ENCODE peak calls at places on chromosomes 12 and 14, in five cellular contexts. O is GM13976, P is AG10803, Z is astrocyte of the cerebellum, B is RWPE1. R is an unnamed sample.

GRCh38 chr12:56413392-56413791 is 35.8 kb downstream of the TIMELESS start:
- DNase-seq in O (no peak), P (no peak), Z (no peak), B (no peak), R (no peak)

GRCh38 chr12:13135336-13136178 is 32.1 kb upstream of the GSG1 start:
- DNase-seq in O (no peak), P (peak), Z (peak), B (peak), R (peak)

GRCh38 chr14:74255281-74255680 is 16.0 kb downstream of the VSX2 start:
- DNase-seq in O (no peak), P (no peak), Z (no peak), B (no peak), R (no peak)

GRCh38 chr14:57209561-57209960 is 59.1 kb downstream of the EXOC5 start:
- DNase-seq in O (no peak), P (peak), Z (peak), B (no peak), R (no peak)

GRCh38 chr12:108620236-108620879 is 13.3 kb downstream of the SELPLG start:
- DNase-seq in O (no peak), P (peak), Z (no peak), B (no peak), R (no peak)

GRCh38 chr14:54902521-54903420 is at the start of gene GCH1:
- DNase-seq in O (peak), P (no peak), Z (no peak), B (peak), R (peak)

GRCh38 chr14:83347874-83348273 is 1814.2 kb upstream of the SEL1L start:
- DNase-seq in O (no peak), P (peak), Z (no peak), B (no peak), R (no peak)

GRCh38 chr12:93645702-93646101 is 31.5 kb upstream of the CRADD start:
- DNase-seq in O (no peak), P (peak), Z (peak), B (peak), R (no peak)

GRCh38 chr12:131444220-131445164 is 266.4 kb upstream of the SFSWAP start:
- DNase-seq in O (no peak), P (no peak), Z (no peak), B (no peak), R (no peak)

GRCh38 chr12:16606201-16606849 is 363 bp upstream of the LMO3 start:
- DNase-seq in O (peak), P (peak), Z (no peak), B (no peak), R (peak)

GRCh38 chr12:26787125-26787495 is 45.9 kb downstream of the ITPR2 start:
- DNase-seq in O (no peak), P (peak), Z (peak), B (peak), R (no peak)

GRCh38 chr14:105632010-105632409 is 105.6 kb downstream of the TMEM121 start:
- DNase-seq in O (no peak), P (no peak), Z (no peak), B (no peak), R (peak)

GRCh38 chr12:5557906-5558305 is 126.0 kb downstream of the NTF3 start:
- DNase-seq in O (no peak), P (no peak), Z (no peak), B (no peak), R (no peak)

GRCh38 chr12:62192486-62193250 is 67.5 kb upstream of the USP15 start:
- DNase-seq in O (peak), P (peak), Z (peak), B (peak), R (peak)

GRCh38 chr14:69232388-69232787 is 27.6 kb upstream of the GALNT16 start:
- DNase-seq in O (no peak), P (no peak), Z (no peak), B (no peak), R (no peak)

GRCh38 chr14:64198486-64198885 is 95.7 kb downstream of the ESR2 start:
- DNase-seq in O (no peak), P (no peak), Z (no peak), B (no peak), R (no peak)

GRCh38 chr12:20494803-20495202 is 126.5 kb downstream of the PDE3A start:
- DNase-seq in O (no peak), P (no peak), Z (no peak), B (no peak), R (no peak)

GRCh38 chr12:71517145-71517846 is 77.7 kb downstream of the LGR5 start:
- DNase-seq in O (no peak), P (no peak), Z (no peak), B (no peak), R (no peak)

GRCh38 chr12:65994318-65994717 is 136.2 kb downstream of the LLPH start:
- DNase-seq in O (no peak), P (no peak), Z (no peak), B (no peak), R (no peak)

GRCh38 chr14:52272375-52272774 is 4.9 kb downstream of the PTGDR start:
- DNase-seq in O (peak), P (peak), Z (no peak), B (no peak), R (no peak)
- TF ChIP-seq CTCF in O (peak), P (peak), Z (peak), B (no peak), R (no peak)

DNA sequence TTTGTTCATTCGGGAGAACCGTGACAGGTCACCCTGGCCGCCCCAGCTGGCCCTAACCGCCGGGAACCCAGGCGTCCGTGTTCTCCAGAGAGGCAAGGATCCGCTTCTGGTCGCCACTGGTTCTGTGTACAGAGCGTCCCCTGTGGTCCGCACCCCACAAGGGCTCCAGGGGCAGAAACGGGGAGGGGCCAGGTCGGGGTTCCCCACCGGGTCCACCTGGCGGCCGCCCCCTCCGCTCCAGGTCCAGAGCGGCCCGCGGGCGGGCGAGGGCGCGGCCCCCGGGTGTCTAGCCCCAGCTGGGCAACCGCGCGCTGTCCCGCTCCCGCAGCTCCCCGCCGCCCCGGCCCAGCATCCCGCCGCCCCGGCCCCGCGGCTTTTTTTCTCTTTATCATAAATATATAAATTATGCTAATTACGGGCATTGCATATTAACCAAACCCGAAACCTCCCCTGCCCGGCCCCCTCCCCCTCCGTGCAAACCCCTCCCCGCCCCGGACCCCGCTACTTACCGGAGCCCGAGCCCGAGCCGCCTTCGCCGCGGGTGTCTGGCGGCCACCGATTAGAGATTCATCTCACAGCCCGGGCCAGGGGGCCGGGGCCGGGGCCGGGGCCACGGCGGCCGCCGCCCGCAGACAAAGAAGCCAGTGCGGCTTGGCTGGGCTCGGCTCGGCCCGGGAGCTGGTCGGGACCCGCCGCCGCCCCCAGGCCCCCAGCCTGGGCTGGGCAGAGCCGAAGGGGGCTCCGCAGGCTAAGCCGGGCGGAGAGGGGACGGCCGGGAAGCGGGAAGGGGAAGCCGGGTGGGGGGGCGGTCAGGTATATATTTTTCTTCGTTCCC is 512 bp downstream of the POU6F1 start:
- DNase-seq in O (peak), P (no peak), Z (no peak), B (peak), R (peak)
- TF ChIP-seq CTCF in O (peak), P (peak), Z (peak), B (peak), R (peak)

GRCh38 chr14:79080040-79080439 is 909.9 kb downstream of the NRXN3 start:
- DNase-seq in O (no peak), P (no peak), Z (no peak), B (no peak), R (no peak)
- TF ChIP-seq CTCF in O (no peak), P (no peak), Z (no peak), B (no peak), R (no peak)

DNA sequence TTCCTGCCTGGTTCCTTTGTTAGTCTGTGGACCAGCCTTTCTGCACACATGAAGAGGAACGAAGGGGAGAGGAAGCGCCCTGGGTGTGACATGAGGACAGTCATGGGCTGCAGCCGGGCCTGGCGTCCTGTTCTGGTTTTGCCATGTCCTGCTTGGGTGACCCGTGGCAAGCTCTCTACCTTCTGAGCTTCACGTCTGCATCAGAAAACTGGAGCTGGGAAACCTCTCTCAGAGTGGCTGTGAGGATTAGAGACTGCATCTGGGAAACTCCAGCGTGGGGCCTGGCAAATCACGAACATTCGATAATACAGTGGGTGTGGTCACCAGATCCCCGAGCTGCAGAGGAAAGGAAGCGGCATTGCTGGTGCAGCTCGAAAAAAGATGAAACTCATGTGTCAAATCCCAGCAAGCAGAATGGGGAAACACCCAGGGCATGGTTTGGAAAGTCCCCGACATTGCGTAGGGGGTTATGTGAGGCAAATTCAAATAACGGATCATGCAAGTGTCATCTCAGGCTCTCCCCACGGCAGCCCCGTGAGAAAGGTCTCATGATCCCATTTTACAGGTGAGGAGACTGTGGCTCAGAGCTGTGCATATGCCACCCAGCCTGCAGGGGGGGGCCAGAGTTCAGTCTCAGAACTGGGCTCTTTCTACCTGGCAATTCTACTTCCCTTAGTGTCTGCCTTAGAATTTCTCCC is 98.2 kb upstream of the VRK1 start:
- DNase-seq in O (peak), P (no peak), Z (no peak), B (no peak), R (no peak)
- TF ChIP-seq CTCF in O (peak), P (no peak), Z (no peak), B (no peak), R (no peak)

DNA sequence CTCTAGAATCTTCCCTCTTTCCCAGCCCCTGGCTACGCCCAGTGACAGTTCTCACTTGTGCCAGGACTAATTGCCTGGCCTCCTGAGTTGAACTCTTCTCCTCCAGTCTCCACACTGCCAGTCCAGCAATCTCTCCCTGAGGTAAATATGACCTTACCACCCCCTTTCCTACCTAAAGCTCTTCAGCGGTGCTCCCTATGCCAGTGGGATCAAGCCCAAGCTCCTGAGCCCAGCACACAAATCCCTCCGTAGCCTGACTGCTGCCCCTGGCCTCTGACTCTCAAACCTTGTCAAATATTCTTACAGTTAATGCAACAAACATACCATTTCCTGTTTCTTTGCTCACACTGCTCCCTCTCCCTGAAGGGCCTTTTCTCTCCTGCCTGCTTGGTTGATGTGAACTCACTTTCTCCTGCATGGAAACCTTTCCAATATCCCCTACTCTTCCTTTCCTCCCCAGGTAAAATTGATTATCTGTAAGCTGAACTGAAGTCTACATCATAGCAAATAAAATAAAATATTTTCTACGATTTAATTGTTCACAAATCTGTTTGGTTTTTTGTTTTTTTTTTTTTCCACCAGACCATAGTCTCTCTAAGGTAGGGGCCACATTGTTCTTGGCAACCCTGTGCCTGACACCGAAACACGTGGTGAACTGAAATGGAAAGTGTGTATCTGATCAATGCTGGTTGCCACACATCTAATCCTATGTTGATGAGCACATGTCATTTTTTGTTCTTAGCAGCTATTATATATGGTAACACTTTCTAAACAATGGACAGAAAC is 147.5 kb downstream of the SLC38A6 start:
- DNase-seq in O (no peak), P (no peak), Z (no peak), B (no peak), R (no peak)
- TF ChIP-seq CTCF in O (no peak), P (no peak), Z (no peak), B (no peak), R (no peak)

GRCh38 chr12:22206111-22206728 is 128.3 kb downstream of the ST8SIA1 start:
- DNase-seq in O (no peak), P (no peak), Z (no peak), B (peak), R (no peak)

GRCh38 chr12:22201101-22201500 is 133.4 kb downstream of the ST8SIA1 start:
- DNase-seq in O (no peak), P (no peak), Z (no peak), B (no peak), R (no peak)

DNA sequence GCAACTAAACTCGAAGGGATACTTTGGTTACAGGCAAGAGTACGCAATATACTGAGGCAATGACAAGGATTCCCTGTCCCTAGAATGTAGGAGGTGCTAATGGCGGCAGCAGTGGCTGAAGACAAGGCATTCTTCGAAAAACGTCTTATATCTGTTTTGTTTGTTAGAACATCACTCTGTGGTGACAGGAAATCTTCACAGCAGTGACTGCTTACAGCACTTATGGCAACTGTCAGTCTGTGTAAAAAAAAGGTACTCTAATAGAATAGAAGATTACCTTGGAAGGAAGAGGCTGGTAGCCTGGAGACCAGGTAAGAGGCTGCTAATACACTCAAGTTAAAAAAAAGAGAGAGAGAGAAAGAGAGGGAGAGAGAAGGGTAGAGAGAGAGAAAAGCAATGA is 131.7 kb downstream of the ST8SIA1 start:
- DNase-seq in O (no peak), P (no peak), Z (no peak), B (no peak), R (no peak)
- TF ChIP-seq CTCF in O (no peak), P (no peak), Z (no peak), B (no peak), R (no peak)

GRCh38 chr12:54634795-54635194 is at the start of gene LACRT:
- DNase-seq in O (no peak), P (no peak), Z (no peak), B (no peak), R (no peak)

GRCh38 chr12:54629925-54630324 is 4.8 kb downstream of the LACRT start:
- DNase-seq in O (no peak), P (no peak), Z (no peak), B (no peak), R (no peak)

GRCh38 chr12:54628186-54628846 is 6.4 kb downstream of the LACRT start:
- DNase-seq in O (no peak), P (no peak), Z (no peak), B (no peak), R (no peak)

GRCh38 chr12:54631551-54631950 is 3.1 kb downstream of the LACRT start:
- DNase-seq in O (no peak), P (no peak), Z (no peak), B (no peak), R (no peak)

DNA sequence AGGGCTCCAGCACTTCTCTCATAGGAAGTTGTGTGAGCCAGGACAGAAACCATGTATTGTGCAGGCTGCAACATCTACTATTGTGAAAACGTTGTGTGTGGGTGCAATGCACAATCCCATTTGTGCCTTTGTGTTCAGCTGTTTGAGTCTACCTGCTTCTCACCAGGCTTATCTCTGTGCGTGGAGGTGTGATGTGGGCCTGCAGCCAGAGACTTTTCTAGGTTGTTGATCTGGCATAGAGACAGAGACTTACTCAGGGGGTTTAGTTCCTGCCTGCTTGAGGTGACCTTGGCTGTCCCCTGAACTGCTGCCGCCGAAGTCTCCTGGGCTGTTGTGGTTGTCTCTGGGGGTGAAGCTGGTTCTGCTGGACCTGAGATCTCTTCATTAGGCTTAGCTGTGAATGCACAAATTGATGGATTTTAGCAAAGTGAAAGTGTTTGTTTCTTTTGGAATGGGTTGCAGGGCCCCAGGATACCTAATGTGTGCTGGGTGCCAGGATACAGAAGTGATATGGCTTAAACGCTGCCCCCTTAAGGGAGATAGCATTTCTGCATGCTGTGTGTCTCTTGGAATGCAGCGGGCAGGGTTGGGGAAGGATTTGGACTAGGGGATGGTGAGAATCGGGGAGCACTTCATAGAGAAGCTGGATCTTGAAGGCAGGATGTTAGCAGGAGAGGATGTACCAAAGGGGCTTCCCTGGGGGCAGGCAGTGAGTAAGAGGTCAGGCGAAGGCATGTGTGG is 2.5 kb downstream of the LACRT start:
- DNase-seq in O (no peak), P (no peak), Z (no peak), B (no peak), R (no peak)
- TF ChIP-seq CTCF in O (no peak), P (no peak), Z (no peak), B (no peak), R (no peak)

GRCh38 chr12:54370218-54370730 is 6.0 kb upstream of the GPR84 start:
- DNase-seq in O (no peak), P (peak), Z (peak), B (peak), R (peak)
- TF ChIP-seq CTCF in O (peak), P (peak), Z (peak), B (peak), R (peak)

GRCh38 chr14:23286020-23286903 is at the start of gene HOMEZ:
- DNase-seq in O (peak), P (peak), Z (peak), B (peak), R (peak)
- TF ChIP-seq CTCF in O (no peak), P (peak), Z (no peak), B (no peak), R (no peak)

R was measured in lower lobe of right lung.